ENCODE peak calls at places on chromosome 6, in nine cellular contexts. L is activated CD8-positive, alpha-beta T cell treated with anti-CD3 and anti-CD28 coated beads for 36 hours; M is astrocyte; V is HFFc6; A is left lung; N is B cell; J is colonic mucosa; O is brain microvascular endothelial cell; W is upper lobe of right lung. G is an unnamed sample.

GRCh38 chr6:141846639-141847038 is 286.1 kb upstream of the GJE1 start:
- DNase-seq in L (no peak), M (no peak), V (no peak), A (no peak), N (no peak), J (no peak), O (no peak), W (no peak), G (no peak)

GRCh38 chr6:78910611-78911134 is 43.3 kb downstream of the IRAK1BP1 start:
- DNase-seq in L (peak), M (peak), V (no peak), A (peak), N (no peak), J (peak), O (no peak), W (peak), G (no peak)

GRCh38 chr6:157152544-157152943 is 170.8 kb downstream of the TMEM242 start:
- DNase-seq in L (no peak), M (no peak), V (no peak), A (no peak), N (no peak), J (no peak), O (no peak), W (no peak), G (no peak)

GRCh38 chr6:156775717-156776116 is 1.5 kb upstream of the ARID1B start:
- DNase-seq in L (no peak), M (no peak), V (no peak), A (no peak), N (no peak), J (no peak), O (no peak), W (no peak), G (no peak)

GRCh38 chr6:150169609-150170008 is 26.8 kb downstream of the PPP1R14C start:
- DNase-seq in L (peak), M (peak), V (peak), A (no peak), N (no peak), J (no peak), O (peak), W (no peak), G (peak)

GRCh38 chr6:147077251-147077650 is 127.0 kb upstream of the STXBP5 start:
- DNase-seq in L (no peak), M (no peak), V (no peak), A (peak), N (no peak), J (no peak), O (no peak), W (peak), G (no peak)

GRCh38 chr6:137218473-137218916 is 690 bp downstream of the IFNGR1 start:
- DNase-seq in L (peak), M (peak), V (peak), A (no peak), N (peak), J (peak), O (peak), W (no peak), G (no peak)

GRCh38 chr6:87628424-87628823 is 38.5 kb downstream of the ORC3 start:
- DNase-seq in L (no peak), M (no peak), V (no peak), A (no peak), N (no peak), J (no peak), O (no peak), W (no peak), G (no peak)

GRCh38 chr6:11275598-11275997 is 43.1 kb upstream of the NEDD9 start:
- DNase-seq in L (peak), M (no peak), V (no peak), A (no peak), N (peak), J (peak), O (no peak), W (no peak), G (peak)

GRCh38 chr6:27206806-27207205 is 40.7 kb upstream of the PRSS16 start:
- DNase-seq in L (no peak), M (no peak), V (no peak), A (no peak), N (no peak), J (no peak), O (no peak), W (no peak), G (no peak)

GRCh38 chr6:100886078-100886477 is 4.9 kb upstream of the ASCC3 start:
- DNase-seq in L (no peak), M (peak), V (peak), A (no peak), N (no peak), J (no peak), O (peak), W (no peak), G (no peak)

GRCh38 chr6:170176621-170177382 is 114.1 kb downstream of the DLL1 start:
- DNase-seq in L (no peak), M (no peak), V (no peak), A (peak), N (no peak), J (peak), O (no peak), W (no peak), G (no peak)

GRCh38 chr6:41460742-41461336 is 85.3 kb upstream of the FOXP4 start:
- DNase-seq in L (no peak), M (no peak), V (no peak), A (no peak), N (no peak), J (no peak), O (no peak), W (no peak), G (no peak)

GRCh38 chr6:81752084-81752968 is at the start of gene TENT5A:
- DNase-seq in L (peak), M (peak), V (peak), A (peak), N (peak), J (peak), O (peak), W (peak), G (no peak)

GRCh38 chr6:6285679-6286078 is 34.8 kb downstream of the F13A1 start:
- DNase-seq in L (no peak), M (no peak), V (no peak), A (no peak), N (no peak), J (no peak), O (no peak), W (no peak), G (no peak)

GRCh38 chr6:39961178-39961577 is 26.9 kb upstream of the MOCS1 start:
- DNase-seq in L (no peak), M (peak), V (no peak), A (no peak), N (no peak), J (no peak), O (peak), W (no peak), G (no peak)

GRCh38 chr6:83252717-83253116 is 59.6 kb downstream of the RWDD2A start:
- DNase-seq in L (no peak), M (peak), V (peak), A (no peak), N (no peak), J (no peak), O (peak), W (no peak), G (peak)

GRCh38 chr6:105763866-105764265 is 322.3 kb upstream of the PRDM1 start:
- DNase-seq in L (no peak), M (no peak), V (no peak), A (no peak), N (no peak), J (no peak), O (peak), W (no peak), G (no peak)

GRCh38 chr6:12060780-12061619 is 48.9 kb downstream of the HIVEP1 start:
- DNase-seq in L (peak), M (peak), V (no peak), A (peak), N (peak), J (peak), O (peak), W (peak), G (peak)

GRCh38 chr6:49142422-49143151 is 320.5 kb downstream of the MMUT start:
- DNase-seq in L (no peak), M (no peak), V (no peak), A (no peak), N (no peak), J (no peak), O (no peak), W (no peak), G (no peak)

GRCh38 chr6:166410426-166410935 is 27.7 kb upstream of the MPC1 start:
- DNase-seq in L (no peak), M (no peak), V (no peak), A (no peak), N (no peak), J (no peak), O (no peak), W (no peak), G (no peak)

GRCh38 chr6:51339728-51340127 is 521.1 kb downstream of the TFAP2B start:
- DNase-seq in L (no peak), M (no peak), V (no peak), A (no peak), N (no peak), J (no peak), O (no peak), W (no peak), G (no peak)

GRCh38 chr6:13190391-13190790 is 137.9 kb downstream of the TBC1D7 start:
- DNase-seq in L (no peak), M (peak), V (no peak), A (no peak), N (no peak), J (no peak), O (no peak), W (no peak), G (no peak)

GRCh38 chr6:7267521-7268091 is 45.4 kb downstream of the SSR1 start:
- DNase-seq in L (no peak), M (peak), V (peak), A (no peak), N (no peak), J (no peak), O (peak), W (no peak), G (peak)

GRCh38 chr6:88220493-88220892 is 54.3 kb upstream of the CNR1 start:
- DNase-seq in L (peak), M (peak), V (no peak), A (no peak), N (no peak), J (no peak), O (peak), W (no peak), G (no peak)

GRCh38 chr6:141653590-141653989 is 479.1 kb upstream of the GJE1 start:
- DNase-seq in L (no peak), M (no peak), V (no peak), A (no peak), N (no peak), J (no peak), O (no peak), W (no peak), G (no peak)

DNA sequence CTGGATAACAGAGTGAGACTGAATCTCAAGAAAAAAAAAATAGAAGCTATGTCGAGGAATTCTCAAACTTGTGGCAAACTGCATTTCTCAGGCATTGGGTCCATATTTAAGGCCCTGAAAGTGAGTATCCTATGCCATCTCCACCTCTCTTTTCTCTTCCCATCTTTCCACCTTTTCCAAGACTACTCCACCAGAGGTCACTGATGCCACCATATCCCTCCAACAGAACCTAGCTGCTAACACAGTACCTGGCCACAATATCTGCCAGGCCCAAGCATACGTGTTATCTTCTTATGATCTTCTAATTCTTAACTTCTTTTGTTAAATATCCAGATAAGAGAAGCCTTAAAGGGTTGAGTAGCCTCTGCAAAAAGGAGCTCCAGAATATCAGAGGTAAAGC is 8.2 kb upstream of the ADGRF4 start:
- DNase-seq in L (no peak), M (no peak), V (no peak), A (no peak), N (no peak), J (no peak), O (no peak), W (no peak), G (no peak)
- TF ChIP-seq CTCF in L (no peak), M (no peak), V (no peak), A (no peak), N (no peak), J (no peak), O (no peak), W (no peak), G (peak)

GRCh38 chr6:160051390-160051789 is 70.2 kb upstream of the SLC22A1 start:
- DNase-seq in L (no peak), M (peak), V (no peak), A (no peak), N (no peak), J (no peak), O (no peak), W (no peak), G (no peak)

GRCh38 chr6:160050022-160050421 is 71.6 kb upstream of the SLC22A1 start:
- DNase-seq in L (no peak), M (no peak), V (no peak), A (no peak), N (no peak), J (no peak), O (no peak), W (no peak), G (no peak)

GRCh38 chr6:160049346-160049745 is 72.3 kb upstream of the SLC22A1 start:
- DNase-seq in L (no peak), M (no peak), V (no peak), A (no peak), N (no peak), J (no peak), O (no peak), W (no peak), G (no peak)

GRCh38 chr6:160043784-160044183 is 74.9 kb downstream of the IGF2R start:
- DNase-seq in L (no peak), M (no peak), V (no peak), A (no peak), N (no peak), J (no peak), O (no peak), W (no peak), G (no peak)

DNA sequence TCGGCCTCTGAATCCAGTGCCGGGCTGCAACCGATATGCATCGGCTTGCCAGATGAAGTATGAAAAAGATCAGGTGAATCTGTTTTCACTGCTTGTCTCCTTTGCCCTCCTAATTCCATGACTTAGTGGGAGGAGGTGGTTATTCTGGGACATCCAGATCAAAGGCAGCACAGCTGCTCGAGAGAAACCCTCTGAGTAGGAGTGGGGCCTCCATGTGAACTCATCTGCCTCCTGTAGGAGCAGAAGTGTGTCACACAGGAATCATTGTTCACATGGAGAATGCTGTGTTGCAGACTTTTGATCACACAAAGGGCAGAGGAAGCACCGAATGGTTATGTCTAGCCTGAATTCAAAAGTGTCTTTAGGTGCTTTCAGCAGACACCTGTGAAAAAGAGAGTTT is 73.1 kb upstream of the SLC22A1 start:
- DNase-seq in L (no peak), M (no peak), V (no peak), A (no peak), N (no peak), J (no peak), O (no peak), W (no peak), G (no peak)
- TF ChIP-seq CTCF in L (no peak), M (no peak), V (no peak), A (no peak), N (no peak), J (no peak), O (peak), W (no peak), G (no peak)

GRCh38 chr6:3742426-3743344 is 8.8 kb downstream of the PXDC1 start:
- DNase-seq in L (peak), M (no peak), V (peak), A (peak), N (peak), J (peak), O (peak), W (peak), G (no peak)
- TF ChIP-seq CTCF in L (peak), M (peak), V (peak), A (peak), N (peak), J (peak), O (peak), W (peak), G (peak)

GRCh38 chr6:110646951-110647910 is 168.0 kb downstream of the CDK19 start:
- DNase-seq in L (no peak), M (no peak), V (no peak), A (peak), N (no peak), J (no peak), O (no peak), W (no peak), G (no peak)
- TF ChIP-seq CTCF in L (peak), M (no peak), V (peak), A (no peak), N (no peak), J (no peak), O (peak), W (peak), G (peak)

GRCh38 chr6:33967966-33968724 is 164.3 kb upstream of the MLN start:
- DNase-seq in L (no peak), M (no peak), V (peak), A (no peak), N (peak), J (peak), O (no peak), W (no peak), G (no peak)
- TF ChIP-seq CTCF in L (no peak), M (peak), V (peak), A (no peak), N (no peak), J (peak), O (peak), W (no peak), G (peak)

GRCh38 chr6:97726378-97726777 is 443.4 kb upstream of the MMS22L start:
- DNase-seq in L (no peak), M (peak), V (no peak), A (no peak), N (no peak), J (no peak), O (no peak), W (no peak), G (no peak)
- TF ChIP-seq CTCF in L (no peak), M (no peak), V (no peak), A (no peak), N (no peak), J (no peak), O (peak), W (no peak), G (peak)